ENCODE peak calls at places on chromosome X, in four cellular contexts. P, Q, C and D are unnamed samples.

GRCh38 chrX:17634542-17635207 is 102.6 kb upstream of the SCML1 start:
- DNase-seq in P (no peak), Q (no peak), C (no peak), D (no peak)

GRCh38 chrX:139932077-139932900 is 564 bp downstream of the ATP11C start:
- DNase-seq in P (peak), Q (peak), C (peak), D (peak)

GRCh38 chrX:12497832-12498591 is 293.2 kb upstream of the PRPS2 start:
- DNase-seq in P (no peak), Q (no peak), C (no peak), D (no peak)

GRCh38 chrX:123764967-123765871 is 32.4 kb upstream of the THOC2 start:
- DNase-seq in P (peak), Q (peak), C (peak), D (peak)

GRCh38 chrX:47649781-47650163 is 591 bp downstream of the ELK1 start:
- DNase-seq in P (no peak), Q (no peak), C (no peak), D (no peak)

GRCh38 chrX:18701621-18702361 is 5.7 kb upstream of the PPEF1 start:
- DNase-seq in P (peak), Q (peak), C (peak), D (peak)

GRCh38 chrX:56729152-56729557 is at the start of gene NBDY:
- DNase-seq in P (no peak), Q (peak), C (peak), D (peak)

GRCh38 chrX:139931646-139932076 is 1.2 kb downstream of the ATP11C start:
- DNase-seq in P (no peak), Q (no peak), C (no peak), D (peak)

GRCh38 chrX:34656842-34657780 is at the start of gene TMEM47:
- DNase-seq in P (peak), Q (peak), C (peak), D (peak)

GRCh38 chrX:146456058-146456457 is 353.5 kb upstream of the CXorf51B start:
- DNase-seq in P (no peak), Q (no peak), C (no peak), D (no peak)

GRCh38 chrX:119790977-119791436 is 423 bp downstream of the RPL39 start:
- DNase-seq in P (no peak), Q (peak), C (peak), D (peak)

GRCh38 chrX:1596676-1597344 is 5.4 kb downstream of the AKAP17A start:
- DNase-seq in P (no peak), Q (no peak), C (no peak), D (no peak)

GRCh38 chrX:27890611-27891010 is 82.8 kb downstream of the MAGEB10 start:
- DNase-seq in P (no peak), Q (peak), C (no peak), D (peak)

GRCh38 chrX:119669424-119670037 is 23.4 kb downstream of the SEPTIN6 start:
- DNase-seq in P (no peak), Q (peak), C (no peak), D (peak)

GRCh38 chrX:9875801-9876200 is 89.6 kb downstream of the SHROOM2 start:
- DNase-seq in P (no peak), Q (no peak), C (no peak), D (no peak)

GRCh38 chrX:63275127-63275526 is 76.0 kb downstream of the SPIN4 start:
- DNase-seq in P (no peak), Q (peak), C (no peak), D (peak)

GRCh38 chrX:389021-389441 is 2.3 kb upstream of the PPP2R3B start:
- DNase-seq in P (no peak), Q (no peak), C (no peak), D (no peak)

GRCh38 chrX:53186363-53186762 is 38.6 kb downstream of the KDM5C start:
- DNase-seq in P (no peak), Q (no peak), C (no peak), D (peak)

GRCh38 chrX:23389196-23389792 is 54.6 kb downstream of the PTCHD1 start:
- DNase-seq in P (peak), Q (no peak), C (no peak), D (no peak)

GRCh38 chrX:135737361-135738071 is 24.1 kb downstream of the CT45A1 start:
- DNase-seq in P (no peak), Q (peak), C (no peak), D (peak)

GRCh38 chrX:136750364-136750763 is 30.4 kb downstream of the ARHGEF6 start:
- DNase-seq in P (no peak), Q (no peak), C (no peak), D (peak)

GRCh38 chrX:97389761-97390192 is 506.1 kb downstream of the RPA4 start:
- DNase-seq in P (no peak), Q (peak), C (no peak), D (peak)

GRCh38 chrX:153651540-153652079 is 4.6 kb downstream of the DUSP9 start:
- DNase-seq in P (no peak), Q (no peak), C (no peak), D (no peak)

GRCh38 chrX:12013220-12013619 is 125.1 kb upstream of the FRMPD4 start:
- DNase-seq in P (no peak), Q (peak), C (no peak), D (peak)

GRCh38 chrX:30150196-30150895 is 65.0 kb upstream of the MAGEB2 start:
- DNase-seq in P (no peak), Q (no peak), C (no peak), D (no peak)

GRCh38 chrX:16267431-16267830 is 100.2 kb downstream of the MAGEB17 start:
- DNase-seq in P (no peak), Q (no peak), C (no peak), D (no peak)

GRCh38 chrX:111352424-111352823 is 59.6 kb downstream of the DCX start:
- DNase-seq in P (no peak), Q (peak), C (no peak), D (peak)

GRCh38 chrX:42615161-42615563 is 162.8 kb downstream of the PPP1R2C start:
- DNase-seq in P (no peak), Q (peak), C (no peak), D (no peak)

GRCh38 chrX:132068405-132068804 is 45.3 kb downstream of the STK26 start:
- DNase-seq in P (no peak), Q (no peak), C (no peak), D (no peak)

GRCh38 chrX:54785901-54786300 is 12.2 kb downstream of the ITIH6 start:
- DNase-seq in P (no peak), Q (peak), C (no peak), D (peak)

GRCh38 chrX:11530621-11531020 is 135.1 kb downstream of the ARHGAP6 start:
- DNase-seq in P (no peak), Q (no peak), C (no peak), D (peak)

GRCh38 chrX:53279296-53280237 is 1.8 kb downstream of the IQSEC2 start:
- DNase-seq in P (no peak), Q (no peak), C (no peak), D (no peak)

GRCh38 chrX:117838581-117839331 is 277.9 kb downstream of the KLHL13 start:
- DNase-seq in P (no peak), Q (no peak), C (no peak), D (no peak)

GRCh38 chrX:117843749-117844148 is 272.9 kb downstream of the KLHL13 start:
- DNase-seq in P (no peak), Q (no peak), C (no peak), D (no peak)

GRCh38 chrX:117840645-117841044 is 276.0 kb downstream of the KLHL13 start:
- DNase-seq in P (no peak), Q (no peak), C (no peak), D (no peak)

GRCh38 chrX:117835034-117835433 is 281.6 kb downstream of the KLHL13 start:
- DNase-seq in P (no peak), Q (no peak), C (no peak), D (no peak)

DNA sequence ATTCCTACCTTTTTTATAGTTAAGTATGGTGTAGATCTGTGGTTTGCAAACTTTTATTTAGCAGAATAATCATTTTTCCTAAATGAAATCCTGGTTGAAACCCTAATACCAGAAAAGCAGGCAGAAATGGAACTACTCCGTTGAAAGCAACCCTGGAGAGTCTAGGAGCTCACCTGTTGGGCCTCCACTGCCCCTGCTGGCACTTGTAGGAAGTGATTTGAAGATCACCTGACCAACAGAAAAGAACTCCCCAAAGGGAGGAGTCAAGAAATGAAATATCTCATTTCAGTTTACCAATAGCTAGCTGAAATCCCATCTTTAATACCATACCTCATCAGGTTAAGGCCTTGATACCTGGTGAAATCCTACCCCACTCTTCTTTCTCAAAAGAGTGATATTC is 277.1 kb downstream of the KLHL13 start:
- DNase-seq in P (no peak), Q (no peak), C (no peak), D (no peak)
- TF ChIP-seq CTCF in P (no peak), Q (no peak), C (no peak), D (no peak)

GRCh38 chrX:40735318-40736169 is at the start of gene MED14:
- DNase-seq in P (peak), Q (peak), C (peak), D (peak)
- TF ChIP-seq CTCF in P (peak), Q (peak), C (peak), D (peak)

DNA sequence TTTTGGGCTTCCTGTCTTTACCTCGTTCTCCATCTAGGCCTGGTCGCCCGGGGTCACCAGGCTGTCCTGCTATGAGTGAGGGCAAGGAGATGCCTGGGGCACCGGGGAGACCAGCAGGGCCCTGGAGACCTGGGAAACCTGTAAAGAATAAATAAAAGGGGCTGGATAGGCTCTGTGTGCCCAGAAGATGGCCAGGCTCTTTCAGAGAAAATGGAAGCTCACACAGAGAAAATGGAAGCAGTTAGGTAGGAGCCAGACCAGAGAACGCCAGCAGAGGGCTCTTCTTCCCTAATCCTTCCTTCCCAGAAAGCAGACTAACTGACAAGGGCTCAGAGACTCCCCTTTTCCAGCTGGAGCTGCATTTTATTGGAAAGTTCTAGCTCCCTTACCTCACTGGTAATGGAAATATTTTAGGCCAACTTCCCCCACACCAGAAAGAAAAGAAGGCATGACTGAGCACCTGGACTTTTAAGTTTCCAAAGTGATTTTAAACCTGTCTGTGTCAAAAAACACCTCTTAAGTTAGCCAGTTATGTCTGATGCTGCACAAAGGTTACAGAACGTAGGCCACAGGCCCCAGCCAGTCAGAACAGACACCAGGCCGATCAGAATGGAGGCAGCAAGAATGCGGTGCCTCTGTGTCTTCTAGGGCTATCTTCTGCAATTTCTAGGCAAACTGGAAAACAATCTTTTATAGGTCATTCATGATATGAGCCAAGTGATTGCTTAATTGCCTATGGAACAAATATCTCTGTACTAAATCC is 74.0 kb downstream of the ATG4A start:
- DNase-seq in P (no peak), Q (peak), C (no peak), D (peak)
- TF ChIP-seq CTCF in P (peak), Q (peak), C (no peak), D (peak)

GRCh38 chrX:69097451-69098236 is 67.6 kb downstream of the PJA1 start:
- DNase-seq in P (no peak), Q (no peak), C (no peak), D (no peak)

GRCh38 chrX:69090022-69090421 is 75.2 kb downstream of the PJA1 start:
- DNase-seq in P (no peak), Q (no peak), C (no peak), D (no peak)

GRCh38 chrX:69096963-69097362 is 68.3 kb downstream of the PJA1 start:
- DNase-seq in P (no peak), Q (no peak), C (no peak), D (no peak)

GRCh38 chrX:69095260-69095659 is 70.0 kb downstream of the PJA1 start:
- DNase-seq in P (no peak), Q (no peak), C (no peak), D (no peak)

GRCh38 chrX:69093960-69094935 is 71.0 kb downstream of the PJA1 start:
- DNase-seq in P (no peak), Q (peak), C (peak), D (peak)
- TF ChIP-seq CTCF in P (peak), Q (peak), C (peak), D (peak)

GRCh38 chrX:150533863-150534262 is 34.6 kb upstream of the MTM1 start:
- DNase-seq in P (no peak), Q (no peak), C (no peak), D (no peak)

GRCh38 chrX:150531467-150531866 is 37.0 kb upstream of the MTM1 start:
- DNase-seq in P (no peak), Q (no peak), C (no peak), D (no peak)

GRCh38 chrX:150530821-150531220 is 37.6 kb upstream of the MTM1 start:
- DNase-seq in P (no peak), Q (no peak), C (no peak), D (no peak)

GRCh38 chrX:150540965-150541364 is 27.5 kb upstream of the MTM1 start:
- DNase-seq in P (no peak), Q (no peak), C (no peak), D (no peak)

GRCh38 chrX:150536455-150537116 is 31.8 kb upstream of the MTM1 start:
- DNase-seq in P (no peak), Q (no peak), C (no peak), D (no peak)
- TF ChIP-seq CTCF in P (peak), Q (no peak), C (no peak), D (peak)